ENCODE peak calls at places on chromosomes 16 and 17, in seven cellular contexts. X, E, P, V, W, H and Y are unnamed samples.

GRCh38 chr16:23823475-23824407 is 12.0 kb upstream of the PRKCB start:
- DNase-seq in X (no peak), E (peak), P (no peak), V (no peak), W (no peak), H (no peak), Y (peak)

GRCh38 chr16:85781685-85782370 is 17.5 kb downstream of the EMC8 start:
- DNase-seq in X (no peak), E (no peak), P (peak), V (no peak), W (no peak), H (peak), Y (no peak)

GRCh38 chr16:64638804-64639203 is 483.1 kb downstream of the CDH11 start:
- DNase-seq in X (no peak), E (no peak), P (no peak), V (no peak), W (no peak), H (no peak), Y (no peak)

GRCh38 chr16:17237350-17237944 is 233.3 kb downstream of the XYLT1 start:
- DNase-seq in X (no peak), E (no peak), P (no peak), V (no peak), W (no peak), H (no peak), Y (no peak)

GRCh38 chr17:1905190-1905919 is 75.5 kb downstream of the RPA1 start:
- DNase-seq in X (no peak), E (peak), P (no peak), V (no peak), W (no peak), H (no peak), Y (no peak)

GRCh38 chr17:836154-836553 is 54.0 kb downstream of the MRM3 start:
- DNase-seq in X (no peak), E (no peak), P (no peak), V (no peak), W (no peak), H (peak), Y (peak)

GRCh38 chr17:6084226-6085161 is 14.3 kb downstream of the WSCD1 start:
- DNase-seq in X (no peak), E (peak), P (no peak), V (no peak), W (no peak), H (no peak), Y (no peak)

GRCh38 chr17:21201302-21201602 is 12.7 kb downstream of the TMEM11 start:
- DNase-seq in X (no peak), E (no peak), P (no peak), V (peak), W (no peak), H (no peak), Y (no peak)

GRCh38 chr16:13553453-13553985 is 366.4 kb upstream of the ERCC4 start:
- DNase-seq in X (no peak), E (no peak), P (no peak), V (no peak), W (no peak), H (no peak), Y (no peak)

GRCh38 chr17:27276653-27277156 is 17.2 kb upstream of the WSB1 start:
- DNase-seq in X (no peak), E (peak), P (peak), V (no peak), W (no peak), H (no peak), Y (peak)

GRCh38 chr16:87598431-87598830 is 3.9 kb upstream of the JPH3 start:
- DNase-seq in X (no peak), E (no peak), P (no peak), V (no peak), W (no peak), H (no peak), Y (no peak)

GRCh38 chr17:56309897-56310296 is 156.6 kb downstream of the ANKFN1 start:
- DNase-seq in X (no peak), E (no peak), P (no peak), V (no peak), W (no peak), H (no peak), Y (no peak)

GRCh38 chr17:7703584-7704574 is 1.1 kb upstream of the EFNB3 start:
- DNase-seq in X (no peak), E (peak), P (peak), V (peak), W (no peak), H (peak), Y (peak)

GRCh38 chr17:4777969-4778760 is 6.5 kb downstream of the TM4SF5 start:
- DNase-seq in X (no peak), E (peak), P (no peak), V (peak), W (no peak), H (no peak), Y (peak)

GRCh38 chr17:44655983-44656700 is at the start of gene MEIOC:
- DNase-seq in X (peak), E (peak), P (peak), V (peak), W (peak), H (peak), Y (peak)

GRCh38 chr17:19022128-19022527 is 17.6 kb upstream of the FAM83G start:
- DNase-seq in X (no peak), E (no peak), P (no peak), V (no peak), W (no peak), H (no peak), Y (no peak)

GRCh38 chr17:17691468-17692263 is 10.4 kb downstream of the RAI1 start:
- DNase-seq in X (no peak), E (peak), P (no peak), V (no peak), W (no peak), H (no peak), Y (no peak)

GRCh38 chr17:42407289-42407836 is 15.7 kb downstream of the CAVIN1 start:
- DNase-seq in X (peak), E (peak), P (peak), V (peak), W (peak), H (peak), Y (peak)

GRCh38 chr16:50263940-50264929 is 2.1 kb upstream of the ADCY7 start:
- DNase-seq in X (peak), E (no peak), P (peak), V (peak), W (no peak), H (no peak), Y (no peak)

GRCh38 chr17:79925242-79925957 is 86.2 kb upstream of the CBX4 start:
- DNase-seq in X (no peak), E (peak), P (peak), V (no peak), W (no peak), H (peak), Y (no peak)

GRCh38 chr17:28953444-28954118 is 2.3 kb upstream of the PHF12 start:
- DNase-seq in X (peak), E (peak), P (peak), V (peak), W (peak), H (no peak), Y (peak)

GRCh38 chr16:72400257-72401078 is 228.5 kb upstream of the PMFBP1 start:
- DNase-seq in X (peak), E (peak), P (peak), V (peak), W (peak), H (peak), Y (peak)

GRCh38 chr17:58666858-58667267 is 25.0 kb downstream of the TEX14 start:
- DNase-seq in X (peak), E (peak), P (peak), V (peak), W (peak), H (no peak), Y (no peak)

GRCh38 chr16:11833951-11834695 is 17.2 kb downstream of the RSL1D1 start:
- DNase-seq in X (no peak), E (no peak), P (peak), V (peak), W (no peak), H (peak), Y (no peak)

GRCh38 chr17:2905697-2906595 is 109.7 kb downstream of the RAP1GAP2 start:
- DNase-seq in X (no peak), E (no peak), P (no peak), V (no peak), W (no peak), H (no peak), Y (no peak)

GRCh38 chr16:66687906-66688625 is 8.5 kb downstream of the CMTM4 start:
- DNase-seq in X (no peak), E (no peak), P (no peak), V (no peak), W (no peak), H (no peak), Y (no peak)

GRCh38 chr17:45332989-45333701 is 16.3 kb upstream of the MAP3K14 start:
- DNase-seq in X (no peak), E (no peak), P (peak), V (no peak), W (no peak), H (peak), Y (peak)

GRCh38 chr17:64781394-64781793 is 119.3 kb upstream of the SMURF2 start:
- DNase-seq in X (peak), E (peak), P (peak), V (peak), W (no peak), H (peak), Y (peak)

GRCh38 chr17:4204676-4205075 is 59.1 kb downstream of the ANKFY1 start:
- DNase-seq in X (no peak), E (peak), P (peak), V (no peak), W (no peak), H (peak), Y (no peak)

GRCh38 chr17:73748521-73748920 is 104.3 kb upstream of the SDK2 start:
- DNase-seq in X (no peak), E (peak), P (no peak), V (no peak), W (no peak), H (no peak), Y (no peak)